ENCODE peak calls at places on chromosomes 16 and 17, in eight cellular contexts. I is OCI-LY7; A is CD4-positive, alpha-beta T cell; O is GM12865; S is suprapubic skin; G is AG09319; J is stomach; R is neural crest cell. E is an unnamed sample.
A peak's percentile ranks its signal among the peaks of the same experiment; 100 is the strongest.

GRCh38 chr17:50899559-50900319 is 33.6 kb upstream of the TOB1 start:
- DNase-seq in O (no peak), I (no peak), G (no peak), R (no peak), S (no peak), J (no peak), A (no peak), E (no peak)

GRCh38 chr17:12537436-12537835 is 128.3 kb upstream of the MYOCD start:
- DNase-seq in R (no peak), S (no peak), O (no peak), I (no peak), A (no peak), G (no peak), J (no peak), E (no peak)

GRCh38 chr17:65345261-65346060 is 208.3 kb downstream of the RGS9 start:
- DNase-seq in S (no peak), G (no peak), R (no peak), J (no peak), A (no peak), O (no peak), I (no peak), E (no peak)

GRCh38 chr16:10629592-10629963 is 49.2 kb upstream of the EMP2 start:
- DNase-seq in G (no peak), I (no peak), R (no peak), A (no peak), S (no peak), J (no peak), O (no peak), E (no peak)

GRCh38 chr17:48760411-48760810 is 31.9 kb upstream of the HOXB13 start:
- DNase-seq in R (no peak), I (no peak), J (no peak), G (no peak), S (no peak), A (no peak), O (no peak), E (no peak)

GRCh38 chr16:66451548-66451947 is 24.5 kb downstream of the BEAN1 start:
- DNase-seq in J (no peak), G (no peak), O (no peak), S (peak; percentile 31), R (no peak), I (no peak), A (no peak), E (no peak)

GRCh38 chr17:79413591-79413990 is 197.3 kb downstream of the RBFOX3 start:
- DNase-seq in O (no peak), S (no peak), I (no peak), G (no peak), R (no peak), J (no peak), A (no peak), E (no peak)

GRCh38 chr16:12433691-12434390 is 369.8 kb downstream of the CPPED1 start:
- DNase-seq in R (no peak), J (no peak), G (no peak), O (no peak), I (peak; percentile 21), A (no peak), S (no peak), E (no peak)

GRCh38 chr16:79814124-79814523 is 213.6 kb upstream of the MAF start:
- DNase-seq in A (no peak), I (no peak), G (no peak), R (no peak), J (no peak), O (no peak), S (no peak), E (no peak)

GRCh38 chr16:29745853-29746345 is at the start of gene C16orf54:
- DNase-seq in J (peak; percentile 73), I (no peak), A (peak; percentile 97), R (no peak), S (peak; percentile 86), O (peak; percentile 95), G (no peak), E (peak; percentile 80)

GRCh38 chr17:51761105-51761504 is 397.4 kb downstream of the CA10 start:
- DNase-seq in A (no peak), G (no peak), R (no peak), S (no peak), J (no peak), O (no peak), I (no peak), E (no peak)

GRCh38 chr17:65727243-65727642 is 165.8 kb upstream of the AXIN2 start:
- DNase-seq in I (no peak), G (no peak), O (no peak), S (no peak), A (no peak), J (no peak), R (no peak), E (no peak)

GRCh38 chr17:2090804-2091534 is 36.1 kb downstream of the HIC1 start:
- DNase-seq in S (no peak), G (peak; percentile 84), R (no peak), I (no peak), A (no peak), O (peak; percentile 41), J (no peak), E (no peak)

GRCh38 chr16:12323007-12323699 is 346.6 kb downstream of the SNX29 start:
- DNase-seq in S (no peak), O (peak; percentile 83), I (peak; percentile 85), J (no peak), A (peak; percentile 22), R (no peak), G (no peak), E (no peak)

GRCh38 chr17:59368218-59368857 is 36.9 kb downstream of the YPEL2 start:
- DNase-seq in S (no peak), A (no peak), I (no peak), J (no peak), G (no peak), O (no peak), R (no peak), E (no peak)

GRCh38 chr16:88810868-88811599 is 694 bp downstream of the APRT start:
- DNase-seq in J (peak; percentile 72), I (peak; percentile 93), G (no peak), A (peak; percentile 48), R (peak; percentile 50), S (no peak), O (peak; percentile 89), E (peak; percentile 88)

GRCh38 chr17:81036128-81036891 is 1.4 kb downstream of the BAIAP2 start:
- DNase-seq in O (no peak), J (no peak), A (no peak), R (no peak), S (no peak), G (no peak), I (no peak), E (no peak)

GRCh38 chr17:62162898-62163297 is 97.8 kb upstream of the MED13 start:
- DNase-seq in G (no peak), A (no peak), J (no peak), R (no peak), I (no peak), S (no peak), O (no peak), E (no peak)

GRCh38 chr17:49566668-49567071 is 9.0 kb upstream of the NXPH3 start:
- DNase-seq in J (no peak), R (no peak), A (no peak), S (no peak), O (no peak), I (no peak), G (no peak), E (no peak)

GRCh38 chr16:87201777-87202176 is 115.4 kb downstream of the C16orf95 start:
- DNase-seq in A (no peak), J (no peak), I (no peak), G (no peak), R (no peak), O (no peak), S (no peak), E (no peak)

GRCh38 chr16:35252356-35252936 is 1793.0 kb downstream of the TP53TG3F start:
- DNase-seq in R (no peak), J (no peak), G (no peak), I (peak; percentile 5), O (no peak), A (no peak), S (no peak), E (no peak)

DNA sequence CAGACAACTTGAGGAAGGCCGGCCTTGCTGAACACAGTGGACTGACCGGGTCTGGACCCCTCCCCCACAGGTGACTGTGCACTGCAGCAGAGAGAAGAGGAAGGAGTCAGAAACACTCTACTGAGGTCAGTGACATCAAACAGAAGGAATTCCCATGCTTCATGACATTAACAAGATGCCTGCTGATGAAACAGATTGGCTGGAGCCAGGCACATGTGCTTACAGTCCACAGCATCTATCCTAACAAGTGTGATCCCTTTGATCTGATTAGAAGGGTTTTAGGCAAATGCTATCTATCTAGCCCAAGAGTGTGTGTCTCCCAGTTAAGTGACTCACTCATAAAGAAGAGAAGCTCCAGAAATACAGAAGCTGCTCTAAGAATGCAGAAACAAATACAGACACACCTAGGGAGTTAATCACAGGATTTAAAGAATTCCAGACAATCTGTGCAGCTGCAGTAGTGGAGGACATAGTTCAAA is 90.2 kb downstream of the SYCE1L start:
- DNase-seq in R (no peak), A (no peak), I (no peak), S (no peak), J (no peak), O (no peak), G (no peak), E (no peak)
- TF ChIP-seq CTCF in R (no peak), A (no peak), I (no peak), S (no peak), J (no peak), O (no peak), G (no peak), E (no peak)

DNA sequence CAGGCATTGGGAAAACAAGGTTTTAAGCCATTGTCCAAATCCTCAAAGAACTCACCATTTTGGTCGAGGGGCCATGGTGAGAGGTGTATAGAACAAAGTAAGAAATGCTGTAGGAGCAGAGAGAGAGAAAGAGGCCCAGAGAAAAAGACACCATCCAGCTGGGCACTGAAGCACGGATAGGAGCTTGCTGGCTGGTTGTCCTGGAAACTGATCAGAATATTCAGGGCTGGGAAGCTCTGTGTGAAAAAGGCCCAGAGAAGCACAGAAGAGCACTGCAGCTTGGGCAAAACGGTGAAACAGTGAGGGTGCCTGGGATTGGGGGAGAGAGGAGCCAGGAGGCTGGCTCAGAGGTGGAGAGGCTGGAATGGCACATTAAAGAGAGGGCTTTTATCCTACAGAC is 16.5 kb downstream of the HS3ST3B1 start:
- DNase-seq in O (no peak), S (no peak), R (no peak), I (no peak), J (no peak), G (no peak), A (no peak), E (no peak)
- TF ChIP-seq CTCF in O (no peak), S (no peak), R (no peak), I (no peak), J (no peak), G (no peak), A (no peak), E (no peak)

DNA sequence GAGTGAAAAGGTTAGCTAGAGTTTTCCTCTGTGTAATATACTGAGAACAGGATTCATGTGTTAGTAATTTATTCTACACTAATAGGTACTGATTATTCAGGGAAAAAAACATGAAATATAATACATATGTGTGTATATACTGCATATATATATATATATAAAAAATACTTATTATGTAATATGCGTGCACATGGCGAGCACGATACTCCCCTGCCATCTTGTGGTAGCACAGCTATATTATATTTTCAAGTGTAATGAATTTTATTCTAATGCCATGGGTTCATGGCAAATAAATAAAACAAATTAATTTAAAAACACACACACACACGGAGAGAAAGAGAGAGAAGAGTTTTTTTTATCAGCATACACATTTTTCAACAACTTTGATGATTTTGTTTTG is 460.6 kb downstream of the KCNJ2 start:
- DNase-seq in O (no peak), A (no peak), R (no peak), J (no peak), S (no peak), G (no peak), I (peak; percentile 7), E (no peak)
- TF ChIP-seq CTCF in O (no peak), A (no peak), R (peak; percentile 47), J (peak; percentile 8), S (peak; percentile 24), G (peak; percentile 26), I (peak; percentile 60), E (no peak)

GRCh38 chr17:18319604-18320256 is 4.6 kb downstream of the SMCR8 start:
- DNase-seq in A (no peak), R (peak; percentile 26), G (peak; percentile 30), I (peak; percentile 60), S (no peak), J (peak; percentile 27), O (peak; percentile 36), E (no peak)
- TF ChIP-seq CTCF in A (no peak), R (peak; percentile 67), G (peak; percentile 55), I (peak; percentile 74), S (peak; percentile 29), J (peak; percentile 12), O (peak; percentile 23), E (peak; percentile 24)

E was measured in GM20000.